ENCODE peak calls at places on chromosomes 12 and 14, in six cellular contexts. G is ovary, D is heart left ventricle, N is HCT116, X is cardiac fibroblast, W is IMR-90. E is an unnamed sample.

GRCh38 chr12:95480230-95480629 is 6.3 kb downstream of the METAP2 start:
- DNase-seq in G (no peak), N (no peak), X (peak), D (no peak), W (peak), E (peak)

GRCh38 chr12:78403136-78403535 is 461.4 kb upstream of the SYT1 start:
- DNase-seq in X (peak), D (no peak), W (peak), G (no peak), N (no peak), E (peak)

GRCh38 chr12:53061404-53062010 is 11.6 kb downstream of the TNS2 start:
- DNase-seq in G (peak), N (peak), W (no peak), D (no peak), X (no peak), E (no peak)

GRCh38 chr14:30533126-30533525 is 25.8 kb upstream of the G2E3 start:
- DNase-seq in W (no peak), G (no peak), N (no peak), X (no peak), D (no peak), E (no peak)

GRCh38 chr14:59406454-59407245 is 58.5 kb downstream of the GPR135 start:
- DNase-seq in D (peak), W (peak), N (no peak), G (no peak), X (peak), E (peak)

GRCh38 chr12:62250671-62251608 is 9.3 kb upstream of the USP15 start:
- DNase-seq in W (peak), G (no peak), N (no peak), D (no peak), X (peak), E (no peak)

GRCh38 chr14:24634158-24634557 is at the start of gene GZMB:
- DNase-seq in X (no peak), D (no peak), G (no peak), N (no peak), W (peak), E (no peak)

GRCh38 chr12:51334774-51335173 is 10.8 kb upstream of the BIN2 start:
- DNase-seq in D (no peak), G (no peak), N (no peak), W (peak), X (peak), E (no peak)

GRCh38 chr14:23364164-23364571 is 804 bp downstream of the EFS start:
- DNase-seq in G (no peak), D (no peak), X (no peak), N (no peak), W (no peak), E (no peak)

GRCh38 chr12:23722655-23723054 is 226.8 kb downstream of the SOX5 start:
- DNase-seq in D (no peak), W (no peak), N (no peak), X (no peak), G (no peak), E (no peak)

GRCh38 chr14:64705406-64706118 is 1.3 kb downstream of the PLEKHG3 start:
- DNase-seq in X (no peak), N (no peak), W (no peak), G (no peak), D (no peak), E (no peak)

GRCh38 chr14:85852900-85853299 is 323.0 kb downstream of the FLRT2 start:
- DNase-seq in D (no peak), X (no peak), G (no peak), N (no peak), W (no peak), E (no peak)
- H3K4me3 ChIP-seq in D (no peak), X (no peak), G (no peak), N (no peak), W (no peak), E (no peak)

DNA sequence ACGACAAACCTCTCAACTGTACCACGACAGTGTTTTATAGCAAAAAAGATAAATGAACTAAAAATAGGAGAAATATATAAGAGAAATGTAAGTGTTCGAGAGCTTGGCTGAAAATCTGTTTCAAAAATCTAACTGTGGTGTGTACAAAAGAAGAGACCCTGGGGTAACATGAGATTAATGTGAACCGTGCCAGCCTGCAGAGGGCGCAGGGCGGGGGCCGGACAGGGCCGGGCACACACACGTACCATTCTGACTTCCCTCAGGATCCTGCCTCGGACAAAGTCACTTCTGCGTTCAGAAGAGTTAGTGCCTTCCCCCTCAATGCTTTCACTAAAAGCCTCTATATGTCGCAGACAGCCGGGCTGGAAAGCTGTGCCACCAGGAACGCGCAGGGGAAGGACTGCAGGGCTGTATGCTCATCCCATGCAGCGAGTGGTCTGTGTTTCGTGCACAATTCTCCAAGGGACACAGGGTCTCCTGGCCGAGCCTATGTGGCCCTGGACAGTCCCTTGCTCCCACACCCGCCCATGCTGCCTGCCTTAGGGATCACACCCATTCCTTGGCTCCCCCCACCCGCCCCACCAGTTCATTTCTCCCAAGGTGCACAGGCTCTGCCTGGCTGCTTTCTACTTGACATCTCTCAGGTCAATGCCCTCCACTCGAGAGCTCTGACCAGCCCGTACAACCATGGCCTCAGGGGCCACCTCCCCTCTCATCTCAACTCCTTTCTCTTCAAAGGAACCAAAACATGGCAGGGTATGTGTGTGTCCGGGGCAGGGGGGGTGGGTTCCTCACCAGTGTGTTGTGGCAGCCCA is 8.5 kb downstream of the CDCA4 start:
- DNase-seq in X (no peak), W (no peak), N (no peak), G (no peak), D (no peak), E (no peak)
- TF ChIP-seq CTCF in X (peak), W (peak), N (peak), G (no peak), D (peak), E (peak)

DNA sequence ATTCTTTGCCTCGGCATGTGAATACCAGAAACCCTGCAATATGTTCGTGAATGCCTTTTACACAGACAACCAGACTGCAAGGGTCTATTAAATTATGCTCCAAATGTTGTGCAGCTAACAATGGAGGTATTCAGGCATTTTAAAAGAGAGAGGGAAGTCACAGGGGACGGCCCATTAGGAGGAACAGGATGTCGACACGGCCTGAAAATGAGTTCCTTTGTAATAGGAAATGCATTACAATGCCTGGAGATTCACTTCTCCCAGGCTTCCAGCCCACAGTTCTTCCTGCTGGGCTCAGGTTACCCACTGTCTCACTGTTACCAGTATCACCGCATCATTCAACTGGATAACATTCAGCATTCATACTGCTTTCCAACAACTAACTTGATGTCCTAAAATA is 2.5 kb downstream of the DUSP6 start:
- DNase-seq in D (peak), X (peak), W (peak), N (no peak), G (no peak), E (peak)
- H3K4me3 ChIP-seq in D (peak), X (peak), W (peak), N (peak), G (no peak), E (peak)

GRCh38 chr14:76768671-76769500 is 7.6 kb downstream of the VASH1 start:
- DNase-seq in G (no peak), X (no peak), D (no peak), W (no peak), N (no peak), E (no peak)

GRCh38 chr14:76767681-76768055 is 6.4 kb downstream of the VASH1 start:
- DNase-seq in X (no peak), D (no peak), N (no peak), G (no peak), W (no peak), E (no peak)

GRCh38 chr14:76769636-76770292 is 8.5 kb downstream of the VASH1 start:
- DNase-seq in G (no peak), X (no peak), N (no peak), D (no peak), W (no peak), E (no peak)

GRCh38 chr14:76770521-76771431 is 9.5 kb downstream of the VASH1 start:
- DNase-seq in G (no peak), X (no peak), W (no peak), D (no peak), N (no peak), E (no peak)

DNA sequence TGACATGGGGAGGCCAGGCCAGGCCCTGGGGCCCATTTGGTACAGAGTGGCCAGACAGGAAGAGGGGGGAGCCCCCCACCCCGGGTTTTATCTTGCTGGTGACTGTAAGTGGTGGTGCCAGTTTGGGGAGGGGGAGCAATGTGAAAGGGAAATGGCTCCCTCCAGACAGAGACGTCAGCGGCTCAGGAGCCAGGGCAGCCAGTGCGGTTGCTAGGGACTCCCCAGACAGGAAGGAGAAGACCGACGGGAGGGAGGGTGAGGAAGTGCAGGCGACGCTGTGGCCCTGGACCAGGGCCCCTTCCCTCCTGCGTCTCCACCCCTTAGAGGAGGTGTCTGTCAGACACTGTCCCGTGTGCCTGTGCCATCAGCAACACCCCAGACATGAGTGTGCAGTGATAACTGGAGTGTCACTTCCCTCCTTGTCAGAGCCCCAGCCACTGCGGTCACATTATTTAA is 7.0 kb downstream of the VASH1 start:
- DNase-seq in N (no peak), W (no peak), D (peak), X (no peak), G (no peak), E (no peak)
- TF ChIP-seq CTCF in N (no peak), W (no peak), D (no peak), X (no peak), G (no peak), E (no peak)

GRCh38 chr12:57841445-57841844 is 5.1 kb downstream of the CTDSP2 start:
- DNase-seq in X (no peak), N (no peak), G (no peak), W (no peak), D (no peak), E (no peak)

GRCh38 chr12:57840701-57841100 is 5.8 kb downstream of the CTDSP2 start:
- DNase-seq in N (no peak), G (no peak), X (peak), W (peak), D (peak), E (peak)

GRCh38 chr12:57839996-57840395 is 6.5 kb downstream of the CTDSP2 start:
- DNase-seq in W (no peak), G (no peak), D (no peak), N (no peak), X (no peak), E (no peak)

GRCh38 chr12:57844725-57845477 is 1.6 kb downstream of the CTDSP2 start:
- DNase-seq in N (peak), G (peak), D (peak), W (peak), X (peak), E (peak)

GRCh38 chr12:57842342-57843294 is 3.9 kb downstream of the CTDSP2 start:
- DNase-seq in G (no peak), D (no peak), N (no peak), W (peak), X (peak), E (no peak)
- H3K4me3 ChIP-seq in G (peak), D (no peak), N (no peak), W (peak), X (peak), E (peak)

E was measured in astrocyte of the spinal cord.